ENCODE peak calls at places on chromosomes 16 and 17, in eight cellular contexts. One of them, this sample, is unnamed.

GRCh38 chr17:73198930-73199260 is 6.0 kb downstream of the COG1 start:
- DNase-seq in upper lobe of right lung: no peak
- DNase-seq in PC-3: no peak
- DNase-seq in breast epithelium: no peak
- DNase-seq in psoas muscle: no peak
- DNase-seq in tibial artery: no peak
- DNase-seq in IMR-90: no peak
- DNase-seq in pancreas: no peak
- DNase-seq in this sample: no peak

GRCh38 chr16:46573008-46573833 is 48.0 kb downstream of the SHCBP1 start:
- DNase-seq in psoas muscle: no peak
- DNase-seq in breast epithelium: no peak
- DNase-seq in upper lobe of right lung: no peak
- DNase-seq in pancreas: no peak
- DNase-seq in PC-3: peak; percentile 58
- DNase-seq in tibial artery: no peak
- DNase-seq in IMR-90: peak; percentile 52
- DNase-seq in this sample: no peak

GRCh38 chr16:52634528-52634927 is 87.6 kb upstream of the TOX3 start:
- DNase-seq in psoas muscle: no peak
- DNase-seq in tibial artery: no peak
- DNase-seq in pancreas: no peak
- DNase-seq in upper lobe of right lung: no peak
- DNase-seq in breast epithelium: no peak
- DNase-seq in PC-3: no peak
- DNase-seq in IMR-90: no peak
- DNase-seq in this sample: no peak

GRCh38 chr16:30619207-30619606 is 9.0 kb upstream of the ZNF689 start:
- DNase-seq in upper lobe of right lung: no peak
- DNase-seq in psoas muscle: no peak
- DNase-seq in tibial artery: no peak
- DNase-seq in pancreas: no peak
- DNase-seq in breast epithelium: no peak
- DNase-seq in IMR-90: no peak
- DNase-seq in PC-3: no peak
- DNase-seq in this sample: no peak

GRCh38 chr16:31010539-31010938 is at the start of gene STX1B:
- DNase-seq in tibial artery: no peak
- DNase-seq in PC-3: no peak
- DNase-seq in IMR-90: no peak
- DNase-seq in psoas muscle: no peak
- DNase-seq in upper lobe of right lung: no peak
- DNase-seq in pancreas: no peak
- DNase-seq in breast epithelium: no peak
- DNase-seq in this sample: no peak

GRCh38 chr17:82843904-82844640 is 4.2 kb upstream of the ZNF750 start:
- DNase-seq in upper lobe of right lung: no peak
- DNase-seq in IMR-90: no peak
- DNase-seq in tibial artery: peak; percentile 8
- DNase-seq in PC-3: no peak
- DNase-seq in breast epithelium: no peak
- DNase-seq in pancreas: no peak
- DNase-seq in psoas muscle: no peak
- DNase-seq in this sample: no peak

GRCh38 chr17:83194761-83195329 is 115.4 kb downstream of the METRNL start:
- DNase-seq in psoas muscle: peak; percentile 57
- DNase-seq in tibial artery: peak; percentile 39
- DNase-seq in pancreas: no peak
- DNase-seq in upper lobe of right lung: peak; percentile 64
- DNase-seq in IMR-90: no peak
- DNase-seq in PC-3: no peak
- DNase-seq in breast epithelium: peak; percentile 48
- DNase-seq in this sample: no peak

GRCh38 chr17:40069751-40070643 is 7.2 kb downstream of the THRA start:
- DNase-seq in upper lobe of right lung: no peak
- DNase-seq in pancreas: peak; percentile 56
- DNase-seq in IMR-90: peak; percentile 46
- DNase-seq in psoas muscle: peak; percentile 67
- DNase-seq in tibial artery: no peak
- DNase-seq in breast epithelium: no peak
- DNase-seq in PC-3: peak; percentile 25
- DNase-seq in this sample: no peak

GRCh38 chr16:68116256-68116853 is 31.2 kb downstream of the NFATC3 start:
- DNase-seq in tibial artery: no peak
- DNase-seq in pancreas: no peak
- DNase-seq in PC-3: peak; percentile 48
- DNase-seq in upper lobe of right lung: no peak
- DNase-seq in breast epithelium: no peak
- DNase-seq in IMR-90: peak; percentile 51
- DNase-seq in psoas muscle: no peak
- DNase-seq in this sample: no peak

GRCh38 chr16:47236716-47237115 is 93.0 kb upstream of the NETO2 start:
- DNase-seq in pancreas: no peak
- DNase-seq in tibial artery: no peak
- DNase-seq in IMR-90: no peak
- DNase-seq in PC-3: no peak
- DNase-seq in psoas muscle: no peak
- DNase-seq in breast epithelium: no peak
- DNase-seq in upper lobe of right lung: no peak
- DNase-seq in this sample: no peak

GRCh38 chr17:71679832-71680231 is 441.0 kb upstream of the SOX9 start:
- DNase-seq in psoas muscle: no peak
- DNase-seq in IMR-90: no peak
- DNase-seq in tibial artery: no peak
- DNase-seq in PC-3: no peak
- DNase-seq in breast epithelium: no peak
- DNase-seq in pancreas: no peak
- DNase-seq in upper lobe of right lung: no peak
- DNase-seq in this sample: no peak

GRCh38 chr17:67038861-67039365 is 5.4 kb upstream of the CACNG1 start:
- DNase-seq in breast epithelium: no peak
- DNase-seq in pancreas: no peak
- DNase-seq in IMR-90: no peak
- DNase-seq in PC-3: no peak
- DNase-seq in upper lobe of right lung: no peak
- DNase-seq in psoas muscle: no peak
- DNase-seq in tibial artery: no peak
- DNase-seq in this sample: no peak

DNA sequence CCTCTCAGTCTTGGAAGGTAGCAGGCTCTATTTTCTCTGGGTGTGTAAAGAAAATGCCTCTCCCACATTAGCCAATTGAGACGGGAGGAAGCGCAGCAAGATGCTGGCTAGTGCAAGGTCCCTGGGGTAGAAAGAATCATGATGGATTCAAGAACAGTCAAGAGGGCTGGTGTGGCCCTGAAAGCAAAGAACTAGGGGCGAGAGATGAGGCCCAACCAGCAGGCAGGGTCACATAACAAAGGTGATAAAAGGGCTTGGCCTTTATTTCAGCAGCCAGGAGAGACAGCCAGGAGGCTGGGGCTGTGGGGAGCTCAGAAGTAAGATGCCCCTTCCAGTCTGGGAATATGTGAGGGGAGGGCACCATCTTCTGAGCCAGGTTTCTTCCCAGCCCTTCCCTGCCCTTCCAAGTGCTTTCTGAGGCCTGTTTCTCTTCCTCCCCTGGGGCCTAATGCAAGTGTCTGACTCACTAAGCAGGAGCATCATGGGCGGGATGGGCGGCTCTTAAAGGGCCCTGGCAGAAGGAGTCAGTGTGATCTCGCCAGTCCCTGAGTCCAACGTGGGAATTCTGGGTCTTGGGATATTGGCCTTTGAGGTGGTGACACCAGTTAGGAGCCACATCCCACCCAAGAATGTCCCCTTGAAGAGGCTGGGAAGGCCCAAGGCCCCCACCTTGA is 3.9 kb upstream of the NLRC5 start:
- DNase-seq in tibial artery: peak; percentile 89
- DNase-seq in upper lobe of right lung: no peak
- DNase-seq in psoas muscle: peak; percentile 74
- DNase-seq in breast epithelium: no peak
- DNase-seq in IMR-90: peak; percentile 85
- DNase-seq in PC-3: peak; percentile 65
- DNase-seq in pancreas: no peak
- DNase-seq in this sample: peak; percentile 36
- TF ChIP-seq CTCF in tibial artery: no peak
- TF ChIP-seq CTCF in upper lobe of right lung: no peak
- TF ChIP-seq CTCF in psoas muscle: no peak
- TF ChIP-seq CTCF in breast epithelium: no peak
- TF ChIP-seq CTCF in IMR-90: no peak
- TF ChIP-seq CTCF in PC-3: no peak
- TF ChIP-seq CTCF in pancreas: no peak
- TF ChIP-seq CTCF in this sample: no peak

DNA sequence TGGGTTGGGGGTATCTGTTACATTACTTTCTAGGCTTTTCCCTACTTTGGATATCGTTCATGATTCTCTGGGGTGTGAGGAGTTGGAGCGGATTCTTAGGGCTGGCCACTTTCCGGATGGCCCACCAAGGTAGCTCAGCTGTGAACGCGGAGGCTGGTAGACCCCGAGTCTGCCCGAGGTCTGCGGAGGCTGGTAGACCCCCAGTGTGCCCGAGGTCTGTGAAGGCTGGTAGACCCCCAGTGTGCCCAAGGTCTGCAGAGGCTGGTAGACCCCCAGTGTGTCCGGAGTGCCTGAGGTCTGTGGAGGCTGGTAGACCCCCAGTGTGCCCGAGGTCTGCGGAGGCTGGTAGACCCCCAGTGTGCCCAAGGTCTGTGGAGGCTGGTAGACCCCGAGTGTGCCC is 99.2 kb upstream of the ZNF469 start:
- DNase-seq in tibial artery: no peak
- DNase-seq in PC-3: no peak
- DNase-seq in breast epithelium: no peak
- DNase-seq in pancreas: no peak
- DNase-seq in upper lobe of right lung: no peak
- DNase-seq in psoas muscle: no peak
- DNase-seq in IMR-90: no peak
- DNase-seq in this sample: no peak
- H3K9me3 ChIP-seq in tibial artery: peaks cover 18% of the 10 kb centered on the region
- H3K9me3 ChIP-seq in PC-3: peaks cover 5% of the 10 kb centered on the region
- H3K9me3 ChIP-seq in breast epithelium: peaks cover 23% of the 10 kb centered on the region
- H3K9me3 ChIP-seq in pancreas: peaks cover 4% of the 10 kb centered on the region
- H3K9me3 ChIP-seq in upper lobe of right lung: peaks cover 11% of the 10 kb centered on the region
- H3K9me3 ChIP-seq in psoas muscle: peaks cover 11% of the 10 kb centered on the region
- H3K9me3 ChIP-seq in IMR-90: peaks cover 14% of the 10 kb centered on the region
- H3K9me3 ChIP-seq in this sample: no peaks in the 10 kb centered on the region

GRCh38 chr16:72475688-72476087 is 303.7 kb upstream of the PMFBP1 start:
- DNase-seq in breast epithelium: no peak
- DNase-seq in pancreas: no peak
- DNase-seq in psoas muscle: no peak
- DNase-seq in IMR-90: no peak
- DNase-seq in upper lobe of right lung: no peak
- DNase-seq in PC-3: no peak
- DNase-seq in tibial artery: no peak
- DNase-seq in this sample: no peak
- TF ChIP-seq CTCF in breast epithelium: no peak
- TF ChIP-seq CTCF in pancreas: no peak
- TF ChIP-seq CTCF in psoas muscle: no peak
- TF ChIP-seq CTCF in IMR-90: no peak
- TF ChIP-seq CTCF in upper lobe of right lung: no peak
- TF ChIP-seq CTCF in PC-3: no peak
- TF ChIP-seq CTCF in tibial artery: no peak
- TF ChIP-seq CTCF in this sample: no peak

GRCh38 chr17:61700252-61700651 is 109.2 kb upstream of the NACA2 start:
- DNase-seq in IMR-90: no peak
- DNase-seq in pancreas: no peak
- DNase-seq in tibial artery: no peak
- DNase-seq in PC-3: no peak
- DNase-seq in psoas muscle: no peak
- DNase-seq in upper lobe of right lung: no peak
- DNase-seq in breast epithelium: no peak
- DNase-seq in this sample: no peak

GRCh38 chr17:61698244-61698643 is 107.2 kb upstream of the NACA2 start:
- DNase-seq in tibial artery: no peak
- DNase-seq in PC-3: no peak
- DNase-seq in psoas muscle: no peak
- DNase-seq in breast epithelium: no peak
- DNase-seq in upper lobe of right lung: no peak
- DNase-seq in IMR-90: no peak
- DNase-seq in pancreas: no peak
- DNase-seq in this sample: no peak

GRCh38 chr17:61701334-61701733 is 110.3 kb upstream of the NACA2 start:
- DNase-seq in psoas muscle: no peak
- DNase-seq in IMR-90: no peak
- DNase-seq in PC-3: no peak
- DNase-seq in breast epithelium: no peak
- DNase-seq in upper lobe of right lung: no peak
- DNase-seq in pancreas: no peak
- DNase-seq in tibial artery: no peak
- DNase-seq in this sample: no peak

GRCh38 chr17:61699694-61700093 is 108.7 kb upstream of the NACA2 start:
- DNase-seq in IMR-90: no peak
- DNase-seq in PC-3: no peak
- DNase-seq in upper lobe of right lung: no peak
- DNase-seq in breast epithelium: no peak
- DNase-seq in psoas muscle: no peak
- DNase-seq in pancreas: no peak
- DNase-seq in tibial artery: no peak
- DNase-seq in this sample: no peak

GRCh38 chr17:61699032-61699431 is 108.0 kb upstream of the NACA2 start:
- DNase-seq in pancreas: no peak
- DNase-seq in PC-3: no peak
- DNase-seq in breast epithelium: no peak
- DNase-seq in upper lobe of right lung: no peak
- DNase-seq in IMR-90: no peak
- DNase-seq in tibial artery: no peak
- DNase-seq in psoas muscle: no peak
- DNase-seq in this sample: no peak
- H3K9me3 ChIP-seq in pancreas: no peaks in the 10 kb centered on the region
- H3K9me3 ChIP-seq in PC-3: peaks cover 15% of the 10 kb centered on the region
- H3K9me3 ChIP-seq in breast epithelium: peaks cover 18% of the 10 kb centered on the region
- H3K9me3 ChIP-seq in upper lobe of right lung: peaks cover 33% of the 10 kb centered on the region
- H3K9me3 ChIP-seq in IMR-90: peaks cover 19% of the 10 kb centered on the region
- H3K9me3 ChIP-seq in tibial artery: peaks cover 31% of the 10 kb centered on the region
- H3K9me3 ChIP-seq in psoas muscle: peaks cover 45% of the 10 kb centered on the region
- H3K9me3 ChIP-seq in this sample: peaks cover 26% of the 10 kb centered on the region

This sample was measured in thoracic aorta.